ENCODE peak calls at places on chromosome 7, in six cellular contexts. F is neuronal stem cell, T is IMR-90, V is H9, A is H1, X is mesenchymal stem cell. Y is an unnamed sample.

GRCh38 chr7:7323352-7323751 is 141.0 kb downstream of the C1GALT1 start:
- DNase-seq in T (no peak), X (peak), V (no peak), A (no peak), F (no peak), Y (peak)

GRCh38 chr7:152076324-152076821 is 50.9 kb downstream of the GALNT11 start:
- DNase-seq in T (no peak), A (peak), F (peak), X (peak), V (peak), Y (peak)

GRCh38 chr7:137820677-137821420 is 25.9 kb downstream of the DGKI start:
- DNase-seq in X (peak), T (peak), V (peak), F (peak), A (peak), Y (peak)

GRCh38 chr7:114426824-114427223 is 12.2 kb downstream of the FOXP2 start:
- DNase-seq in T (peak), X (peak), V (no peak), F (no peak), A (no peak), Y (peak)

GRCh38 chr7:64559206-64559605 is 3.7 kb downstream of the ZNF680 start:
- DNase-seq in F (no peak), A (no peak), T (no peak), V (no peak), X (no peak), Y (no peak)

GRCh38 chr7:138527746-138528223 is 67.7 kb downstream of the TRIM24 start:
- DNase-seq in V (no peak), F (peak), T (no peak), X (peak), A (no peak), Y (peak)

GRCh38 chr7:3244241-3244814 is 56.7 kb upstream of the SDK1 start:
- DNase-seq in V (no peak), T (peak), X (peak), F (no peak), A (no peak), Y (peak)

GRCh38 chr7:30828591-30828990 is 57.4 kb downstream of the MINDY4 start:
- DNase-seq in F (no peak), V (no peak), T (no peak), X (no peak), A (no peak), Y (no peak)

GRCh38 chr7:151687523-151688235 is 168.0 kb upstream of the RHEB start:
- DNase-seq in X (peak), F (peak), A (no peak), T (peak), V (peak), Y (peak)

GRCh38 chr7:123433665-123434064 is 100.7 kb downstream of the IQUB start:
- DNase-seq in V (no peak), X (no peak), A (no peak), F (no peak), T (no peak), Y (peak)

GRCh38 chr7:20491286-20491685 is 124.2 kb upstream of the ABCB5 start:
- DNase-seq in X (no peak), V (no peak), F (no peak), T (no peak), A (no peak), Y (no peak)

GRCh38 chr7:126398285-126398684 is 854.5 kb downstream of the GRM8 start:
- DNase-seq in F (no peak), V (no peak), A (no peak), X (no peak), T (no peak), Y (peak)

GRCh38 chr7:34156336-34156735 is 251.0 kb downstream of the BMPER start:
- DNase-seq in F (no peak), V (no peak), T (peak), A (no peak), X (peak), Y (no peak)

GRCh38 chr7:144653449-144653848 is 182.4 kb downstream of the TPK1 start:
- DNase-seq in T (no peak), A (no peak), X (no peak), F (no peak), V (no peak), Y (no peak)

GRCh38 chr7:116322541-116322940 is 112.2 kb downstream of the TES start:
- DNase-seq in T (peak), F (no peak), A (no peak), X (no peak), V (no peak), Y (no peak)

GRCh38 chr7:67402280-67402679 is 405.6 kb downstream of the TYW1 start:
- DNase-seq in F (no peak), A (no peak), V (no peak), T (no peak), X (no peak), Y (no peak)

GRCh38 chr7:36639826-36640225 is 84.5 kb downstream of the AOAH start:
- DNase-seq in F (no peak), X (no peak), A (no peak), T (no peak), V (no peak), Y (no peak)

GRCh38 chr7:94810496-94810895 is 96.9 kb upstream of the PPP1R9A start:
- DNase-seq in T (no peak), X (no peak), V (no peak), A (no peak), F (no peak), Y (no peak)

GRCh38 chr7:106329971-106330733 is 45.4 kb upstream of the NAMPT start:
- DNase-seq in T (peak), A (no peak), V (no peak), F (no peak), X (peak), Y (no peak)

GRCh38 chr7:102927303-102927933 is 14.6 kb downstream of the LRRC17 start:
- DNase-seq in A (no peak), V (no peak), X (no peak), F (no peak), T (no peak), Y (no peak)

GRCh38 chr7:135238112-135238744 is 4.6 kb downstream of the STRA8 start:
- DNase-seq in V (peak), A (peak), F (no peak), X (no peak), T (no peak), Y (peak)

GRCh38 chr7:45324683-45325237 is 167.2 kb downstream of the RAMP3 start:
- DNase-seq in A (no peak), X (no peak), F (no peak), V (no peak), T (no peak), Y (no peak)

GRCh38 chr7:75617634-75618234 is 121.0 kb downstream of the HIP1 start:
- DNase-seq in F (no peak), X (peak), T (no peak), A (no peak), V (no peak), Y (no peak)

GRCh38 chr7:145643981-145644380 is 472.6 kb upstream of the CNTNAP2 start:
- DNase-seq in X (no peak), F (no peak), A (no peak), V (no peak), T (no peak), Y (no peak)

GRCh38 chr7:51213618-51214017 is 103.0 kb downstream of the COBL start:
- DNase-seq in F (no peak), V (peak), A (no peak), T (no peak), X (no peak), Y (no peak)

GRCh38 chr7:85175217-85175616 is 11.6 kb downstream of the SEMA3D start:
- DNase-seq in X (no peak), A (no peak), T (peak), V (no peak), F (no peak), Y (no peak)

GRCh38 chr7:123604739-123605138 is 3.1 kb downstream of the ASB15 start:
- DNase-seq in T (no peak), F (no peak), X (no peak), V (no peak), A (no peak), Y (no peak)

GRCh38 chr7:131895541-131896173 is 339.2 kb upstream of the PODXL start:
- DNase-seq in X (peak), T (peak), F (no peak), V (peak), A (no peak), Y (peak)

GRCh38 chr7:27180431-27181175 is 4.4 kb downstream of the HOXA11 start:
- DNase-seq in A (peak), T (no peak), X (no peak), F (no peak), V (peak), Y (no peak)

GRCh38 chr7:149147730-149148653 is 739 bp downstream of the ZNF398 start:
- DNase-seq in V (no peak), X (peak), F (peak), A (peak), T (peak), Y (peak)

GRCh38 chr7:53744361-53744760 is 708.9 kb downstream of the POM121L12 start:
- DNase-seq in X (no peak), T (no peak), V (peak), F (no peak), A (peak), Y (peak)

GRCh38 chr7:105439174-105439893 is 50.6 kb upstream of the SRPK2 start:
- DNase-seq in V (no peak), A (no peak), F (no peak), T (peak), X (peak), Y (peak)

GRCh38 chr7:44275829-44276570 is 49.4 kb downstream of the CAMK2B start:
- DNase-seq in A (peak), V (peak), F (peak), T (no peak), X (peak), Y (peak)

GRCh38 chr7:69198250-69198649 is 400.0 kb upstream of the AUTS2 start:
- DNase-seq in A (no peak), T (no peak), V (no peak), F (no peak), X (no peak), Y (no peak)

GRCh38 chr7:8443871-8444756 is 10.7 kb downstream of the NXPH1 start:
- DNase-seq in T (no peak), F (no peak), V (peak), X (peak), A (peak), Y (peak)

DNA sequence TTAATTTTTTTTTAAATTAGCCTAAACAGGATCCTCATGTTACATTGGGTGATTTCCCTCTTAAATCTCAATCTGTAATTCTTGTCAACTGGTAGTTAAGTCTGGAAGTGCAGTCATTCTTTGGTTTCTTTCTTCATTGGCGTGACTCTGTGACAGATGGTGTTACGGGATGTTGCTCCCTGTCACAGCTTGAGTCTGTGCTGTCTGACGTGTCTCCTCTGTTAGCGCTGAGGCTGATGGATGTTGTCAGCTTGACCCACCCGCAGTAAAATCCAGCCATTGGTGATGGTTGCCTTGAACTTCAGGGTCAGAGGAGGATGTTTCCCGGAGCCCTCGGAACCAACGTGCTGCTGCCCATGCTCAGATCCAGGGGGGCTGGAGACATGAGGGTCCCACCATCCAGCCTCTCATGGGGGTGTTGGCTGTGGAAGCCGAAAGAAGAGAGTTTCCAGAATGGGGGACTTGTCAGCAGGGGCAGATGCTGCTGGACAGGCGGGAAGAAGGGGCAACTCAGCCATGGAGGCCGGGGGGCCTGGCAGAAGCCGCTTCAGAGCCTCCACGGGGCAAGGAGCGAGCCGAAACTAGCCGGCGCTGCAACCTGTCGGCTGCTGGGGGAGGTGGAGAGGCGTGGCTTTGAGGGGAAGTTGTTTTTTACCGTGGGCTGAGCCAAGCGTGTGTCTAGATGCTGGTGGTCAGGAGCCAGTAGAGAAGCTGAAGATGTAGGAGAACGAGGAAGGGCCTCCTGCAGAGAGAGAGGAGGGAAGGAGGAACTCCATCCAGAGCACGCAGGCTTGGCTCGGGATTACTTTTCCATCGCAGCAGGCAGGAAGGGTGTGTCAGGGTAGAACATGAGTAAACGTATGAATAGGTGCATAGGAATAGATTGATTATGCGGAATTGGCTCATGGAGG is 3.5 kb downstream of the SUN1 start:
- DNase-seq in F (no peak), X (peak), T (no peak), V (no peak), A (no peak), Y (no peak)
- H3K18ac ChIP-seq in F (no peak), X (no peak), T (no peak), V (no peak), A (no peak), Y (no peak)

GRCh38 chr7:46463170-46463569 is 542.1 kb upstream of the IGFBP3 start:
- DNase-seq in F (no peak), T (no peak), A (no peak), X (no peak), V (no peak), Y (no peak)

GRCh38 chr7:46461334-46461777 is 540.3 kb upstream of the IGFBP3 start:
- DNase-seq in T (peak), X (peak), A (no peak), F (no peak), V (no peak), Y (no peak)

GRCh38 chr7:46454796-46455195 is 533.7 kb upstream of the IGFBP3 start:
- DNase-seq in V (no peak), X (peak), T (peak), F (no peak), A (no peak), Y (no peak)

DNA sequence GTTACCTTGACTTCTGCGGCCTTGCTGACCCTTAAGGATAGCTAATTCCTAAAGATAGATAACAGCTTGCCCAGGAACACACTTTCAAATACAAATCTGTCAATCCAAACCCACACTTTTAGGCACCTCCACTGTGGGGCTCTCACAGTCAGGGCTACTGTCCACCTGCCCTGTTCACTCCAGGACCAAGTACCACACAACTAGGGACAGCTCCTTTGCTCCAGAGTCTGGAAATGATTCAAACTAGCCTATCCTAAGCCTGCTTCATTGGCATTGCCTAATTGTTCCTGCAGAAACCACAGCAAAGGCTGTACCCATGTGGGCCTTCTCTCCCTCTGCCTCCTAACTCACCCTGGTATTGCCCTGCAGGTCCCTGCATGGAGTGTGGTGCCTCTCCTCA is 538.9 kb upstream of the IGFBP3 start:
- DNase-seq in A (no peak), F (no peak), T (peak), X (no peak), V (no peak), Y (no peak)
- H2BK120ac ChIP-seq in A (no peak), F (no peak), T (peak), X (peak), V (no peak), Y (no peak)

DNA sequence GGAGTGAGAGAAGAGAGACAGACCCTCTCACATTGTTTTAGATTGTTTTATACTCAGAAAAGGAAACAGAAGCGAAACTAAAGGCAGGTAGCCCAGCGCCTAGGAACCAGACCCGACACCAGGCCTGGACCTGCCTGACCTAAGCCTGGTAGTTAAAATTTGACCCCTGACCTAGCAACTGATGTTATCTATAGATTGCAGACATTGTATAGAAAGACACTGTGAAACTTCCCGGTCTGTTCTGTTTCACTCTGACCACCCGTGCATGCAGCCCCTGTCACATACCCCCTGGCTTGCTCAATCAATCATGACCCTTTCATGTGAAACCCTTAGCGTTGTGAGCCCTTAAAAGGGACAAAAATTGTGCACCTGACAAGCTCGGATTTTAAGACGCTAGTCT is 31.6 kb downstream of the VIPR2 start:
- DNase-seq in V (no peak), X (no peak), F (no peak), T (no peak), A (no peak), Y (no peak)
- H3K18ac ChIP-seq in V (no peak), X (no peak), F (no peak), T (no peak), A (no peak), Y (no peak)

GRCh38 chr7:16913643-16914042 is 31.9 kb upstream of the AGR3 start:
- DNase-seq in V (peak), A (no peak), F (no peak), X (no peak), T (no peak), Y (peak)

GRCh38 chr7:16914771-16915170 is 33.0 kb upstream of the AGR3 start:
- DNase-seq in T (no peak), X (no peak), F (no peak), V (no peak), A (no peak), Y (no peak)

GRCh38 chr7:16915405-16915804 is 33.6 kb upstream of the AGR3 start:
- DNase-seq in A (no peak), V (no peak), X (peak), T (peak), F (no peak), Y (peak)

GRCh38 chr7:16916111-16916639 is 34.4 kb upstream of the AGR3 start:
- DNase-seq in X (peak), V (no peak), F (no peak), A (no peak), T (peak), Y (peak)

GRCh38 chr7:16912540-16912939 is 30.8 kb upstream of the AGR3 start:
- DNase-seq in A (no peak), V (no peak), X (no peak), T (no peak), F (no peak), Y (no peak)
- H2BK120ac ChIP-seq in A (no peak), V (no peak), X (no peak), T (no peak), F (no peak), Y (no peak)

GRCh38 chr7:117349545-117349944 is 26.7 kb upstream of the WNT2 start:
- DNase-seq in V (no peak), A (no peak), T (no peak), F (no peak), X (no peak), Y (peak)
- H3K18ac ChIP-seq in V (no peak), A (no peak), T (no peak), F (no peak), X (no peak), Y (no peak)

GRCh38 chr7:130141161-130141857 is 63.9 kb downstream of the TMEM209 start:
- DNase-seq in X (peak), A (peak), F (peak), V (peak), T (peak), Y (peak)
- H2BK120ac ChIP-seq in X (peak), A (no peak), F (peak), V (peak), T (peak), Y (no peak)

GRCh38 chr7:142854505-142855400 is at the start of gene EPHB6:
- DNase-seq in V (peak), A (peak), X (peak), T (peak), F (peak), Y (peak)
- H3K18ac ChIP-seq in V (no peak), A (peak), X (no peak), T (no peak), F (peak), Y (peak)

GRCh38 chr7:24059775-24060174 is 224.2 kb upstream of the NPY start:
- DNase-seq in X (no peak), A (no peak), T (no peak), F (no peak), V (peak), Y (peak)
- H2BK120ac ChIP-seq in X (no peak), A (no peak), T (no peak), F (no peak), V (no peak), Y (no peak)

GRCh38 chr7:74288034-74288881 is 949 bp upstream of the CLIP2 start:
- DNase-seq in A (no peak), T (no peak), X (peak), F (no peak), V (no peak), Y (no peak)

GRCh38 chr7:74287303-74288033 is 1.7 kb upstream of the CLIP2 start:
- DNase-seq in V (no peak), A (no peak), F (no peak), X (no peak), T (no peak), Y (no peak)

GRCh38 chr7:74289660-74290589 is 718 bp downstream of the CLIP2 start:
- DNase-seq in A (no peak), T (no peak), V (no peak), X (no peak), F (no peak), Y (no peak)

GRCh38 chr7:74290590-74290950 is 1.4 kb downstream of the CLIP2 start:
- DNase-seq in F (no peak), V (no peak), T (no peak), X (no peak), A (no peak), Y (no peak)

DNA sequence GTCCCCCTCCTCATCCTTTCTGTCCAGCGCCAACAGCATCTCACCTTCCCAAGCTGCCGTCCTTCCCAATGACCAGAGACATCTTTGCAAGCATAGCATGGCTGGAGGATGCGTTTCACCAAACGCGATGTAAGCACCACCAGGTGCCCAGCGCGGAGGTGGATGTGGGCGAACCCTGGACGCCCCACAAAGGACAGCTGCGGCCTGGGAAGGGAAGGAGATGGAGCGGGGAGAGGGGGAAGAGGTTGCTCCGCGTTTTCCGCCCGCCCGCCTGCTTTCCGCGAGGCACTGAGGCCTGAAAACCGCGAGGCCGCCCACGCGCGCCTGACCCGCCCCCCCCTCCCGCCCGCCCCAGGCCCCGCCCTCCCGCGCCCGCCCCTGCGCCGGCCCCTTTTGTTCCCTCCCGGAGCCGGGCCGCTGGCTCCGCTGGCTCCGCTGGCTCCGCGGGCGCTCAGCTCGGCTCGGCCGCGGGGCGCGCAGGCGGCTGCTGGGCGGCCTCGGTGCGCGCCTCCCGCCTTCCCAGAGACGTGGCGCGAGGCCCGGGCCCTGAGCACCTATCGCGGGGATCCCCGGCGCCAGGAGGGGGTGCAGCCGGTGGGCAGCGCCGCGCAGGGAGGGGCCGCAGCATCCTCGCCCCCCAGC is at the start of gene CLIP2:
- DNase-seq in T (peak), F (peak), A (peak), X (peak), V (peak), Y (peak)
- H3K18ac ChIP-seq in T (peak), F (peak), A (peak), X (peak), V (peak), Y (peak)